ENCODE peak calls at places on chromosome 1, in four cellular contexts. F is tibial nerve, Y is esophagus muscularis mucosa, B is uterus. W is an unnamed sample.

GRCh38 chr1:15088146-15089025 is 65.2 kb upstream of the TMEM51 start:
- DNase-seq in F (no peak), Y (no peak), B (peak; percentile 66), W (no peak)

GRCh38 chr1:28144203-28145135 is 32.0 kb downstream of the PTAFR start:
- DNase-seq in B (no peak), Y (no peak), F (no peak), W (no peak)

GRCh38 chr1:117110774-117111173 is 10.8 kb downstream of the TRIM45 start:
- DNase-seq in B (no peak), F (no peak), Y (no peak), W (no peak)

GRCh38 chr1:243409284-243409683 is 153.4 kb downstream of the SDCCAG8 start:
- DNase-seq in Y (no peak), F (no peak), B (no peak), W (no peak)

GRCh38 chr1:113007706-113008364 is 51.8 kb upstream of the SLC16A1 start:
- DNase-seq in Y (no peak), B (no peak), F (no peak), W (no peak)

GRCh38 chr1:116771997-116772647 is 17.9 kb downstream of the CD2 start:
- DNase-seq in Y (no peak), B (no peak), F (no peak), W (no peak)

GRCh38 chr1:64986903-64987871 is 20.8 kb upstream of the JAK1 start:
- DNase-seq in F (peak; percentile 29), Y (no peak), B (no peak), W (no peak)

GRCh38 chr1:226649780-226650179 is 89.3 kb downstream of the ITPKB start:
- DNase-seq in B (no peak), Y (no peak), F (peak; percentile 64), W (no peak)

GRCh38 chr1:206694551-206695124 is 9.9 kb downstream of the MAPKAPK2 start:
- DNase-seq in F (no peak), B (no peak), Y (no peak), W (no peak)

GRCh38 chr1:91736999-91737615 is 148.8 kb downstream of the TGFBR3 start:
- DNase-seq in Y (no peak), B (peak; percentile 70), F (no peak), W (no peak)

GRCh38 chr1:43764581-43764980 is 57.2 kb downstream of the ST3GAL3 start:
- DNase-seq in B (no peak), Y (no peak), F (no peak), W (no peak)

GRCh38 chr1:159798893-159799292 is 3.3 kb upstream of the FCRL6 start:
- DNase-seq in F (peak; percentile 74), Y (no peak), B (peak; percentile 67), W (no peak)

GRCh38 chr1:102902045-102902444 is 206.3 kb downstream of the COL11A1 start:
- DNase-seq in Y (no peak), B (no peak), F (no peak), W (no peak)

GRCh38 chr1:20291621-20292020 is 946 bp downstream of the VWA5B1 start:
- DNase-seq in B (no peak), F (no peak), Y (no peak), W (no peak)

GRCh38 chr1:25048728-25049127 is 118.7 kb upstream of the RUNX3 start:
- DNase-seq in Y (no peak), F (no peak), B (no peak), W (no peak)

GRCh38 chr1:195019385-195019784 is 1588.9 kb downstream of the KCNT2 start:
- DNase-seq in Y (no peak), F (no peak), B (no peak), W (no peak)

GRCh38 chr1:152917794-152918193 is 9.4 kb downstream of the IVL start:
- DNase-seq in B (no peak), F (no peak), Y (no peak), W (no peak)

GRCh38 chr1:110070282-110070967 is at the start of gene ALX3:
- DNase-seq in Y (no peak), F (no peak), B (no peak), W (no peak)

GRCh38 chr1:89712420-89712819 is 79.5 kb downstream of the LRRC8C start:
- DNase-seq in Y (no peak), B (no peak), F (no peak), W (no peak)

GRCh38 chr1:14871569-14871968 is 273.1 kb downstream of the KAZN start:
- DNase-seq in F (no peak), B (no peak), Y (no peak), W (no peak)

GRCh38 chr1:21058035-21058793 is 118.5 kb downstream of the EIF4G3 start:
- DNase-seq in Y (no peak), B (no peak), F (no peak), W (no peak)

GRCh38 chr1:93969371-93969770 is 60.1 kb upstream of the GCLM start:
- DNase-seq in Y (peak; percentile 5), F (no peak), B (no peak), W (no peak)

GRCh38 chr1:6108937-6109636 is 63.4 kb downstream of the KCNAB2 start:
- DNase-seq in B (no peak), F (no peak), Y (no peak), W (no peak)

GRCh38 chr1:202056644-202057334 is 46.4 kb downstream of the ELF3 start:
- DNase-seq in F (no peak), Y (no peak), B (no peak), W (no peak)

DNA sequence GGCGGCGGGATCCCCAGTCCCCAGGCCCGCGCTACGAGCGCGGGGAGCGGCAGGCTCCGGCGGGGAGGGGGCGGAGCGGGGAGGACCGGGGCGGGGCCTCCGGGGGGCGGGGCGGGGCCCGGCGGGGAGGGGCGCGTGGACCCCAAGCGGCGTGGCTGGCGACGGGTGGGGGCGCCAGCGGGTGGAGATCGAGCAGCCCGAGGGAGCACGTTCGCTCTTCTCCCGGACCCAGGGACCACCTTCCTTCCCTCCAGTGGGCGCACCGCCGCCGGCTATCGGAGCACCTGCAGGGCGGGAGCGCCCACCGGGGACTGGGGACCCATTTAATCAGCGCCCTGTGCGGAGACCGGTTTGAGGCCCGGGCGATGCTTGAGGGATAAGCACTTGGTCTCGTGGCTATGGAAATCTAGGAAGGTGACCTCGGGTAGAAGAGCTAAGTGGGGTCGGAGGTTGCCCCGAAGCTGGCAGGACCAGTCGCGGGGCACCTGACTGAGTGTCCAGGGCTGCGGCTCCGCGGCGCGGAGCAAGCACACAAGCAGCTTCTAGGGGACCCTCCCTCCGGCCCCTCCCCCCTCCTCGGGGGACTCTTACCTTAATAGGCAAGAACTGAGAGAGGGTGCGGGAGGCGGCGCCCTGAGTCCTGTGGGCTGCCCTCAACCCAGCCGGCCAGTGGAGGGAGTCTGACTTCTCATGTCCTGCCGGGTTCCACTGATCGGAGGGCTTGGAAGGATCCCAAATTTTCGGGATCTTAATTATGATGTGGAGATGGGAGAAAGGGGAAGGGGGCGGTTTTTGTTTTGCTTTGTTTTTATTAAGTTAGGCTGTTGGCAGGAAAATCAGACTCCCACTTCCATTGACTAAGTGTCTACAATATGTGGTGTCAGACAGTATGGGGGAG is at the start of gene TSPAN2:
- DNase-seq in Y (peak; percentile 95), F (peak; percentile 28), B (peak; percentile 97), W (no peak)
- TF ChIP-seq POLR2A in Y (peak; percentile 52), F (no peak), B (peak; percentile 74), W (peak; percentile 49)

GRCh38 chr1:18951416-18951815 is 5.1 kb downstream of the IFFO2 start:
- DNase-seq in F (no peak), B (no peak), Y (no peak), W (no peak)

GRCh38 chr1:18951818-18952391 is 4.6 kb downstream of the IFFO2 start:
- DNase-seq in Y (no peak), B (no peak), F (no peak), W (no peak)

GRCh38 chr1:18948913-18949688 is 7.4 kb downstream of the IFFO2 start:
- DNase-seq in Y (no peak), F (no peak), B (peak; percentile 68), W (no peak)

GRCh38 chr1:18949689-18950414 is 6.6 kb downstream of the IFFO2 start:
- DNase-seq in B (no peak), F (no peak), Y (no peak), W (no peak)

GRCh38 chr1:18950415-18951026 is 6.0 kb downstream of the IFFO2 start:
- DNase-seq in B (no peak), F (no peak), Y (no peak), W (no peak)
- TF ChIP-seq POLR2A in B (no peak), F (no peak), Y (peak; percentile 42), W (no peak)

GRCh38 chr1:46601257-46602007 is 2.6 kb downstream of the MKNK1 start:
- DNase-seq in F (no peak), B (no peak), Y (no peak), W (no peak)

GRCh38 chr1:46603481-46603857 is 599 bp downstream of the MKNK1 start:
- DNase-seq in F (no peak), Y (no peak), B (no peak), W (no peak)

GRCh38 chr1:46606255-46606965 is 2.3 kb upstream of the MKNK1 start:
- DNase-seq in B (no peak), F (no peak), Y (no peak), W (no peak)

GRCh38 chr1:46605242-46605641 is 1.2 kb upstream of the MKNK1 start:
- DNase-seq in Y (no peak), F (no peak), B (no peak), W (no peak)

GRCh38 chr1:46603858-46604549 is at the start of gene MKNK1:
- DNase-seq in Y (peak; percentile 98), B (peak; percentile 96), F (peak; percentile 90), W (peak; percentile 64)
- TF ChIP-seq POLR2A in Y (peak; percentile 84), B (peak; percentile 92), F (peak; percentile 95), W (peak; percentile 96)

DNA sequence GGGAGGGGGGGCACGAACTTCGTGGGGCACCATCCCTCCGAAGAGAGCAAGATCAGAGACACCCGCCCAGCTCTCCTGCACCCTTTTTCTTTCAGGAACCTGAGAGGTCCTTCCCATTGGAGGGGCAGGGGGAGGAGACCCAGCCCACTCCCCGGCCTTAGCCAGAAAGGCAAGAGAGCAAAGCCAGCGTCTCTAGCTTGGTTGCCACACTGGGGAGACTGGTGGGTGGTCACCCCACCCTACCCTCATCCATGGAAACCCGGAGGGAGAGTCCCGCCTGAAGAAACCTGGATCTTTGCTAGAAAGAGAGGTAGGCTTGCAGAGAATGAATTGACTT is 246 bp downstream of the ATP2B4 start:
- DNase-seq in B (no peak), Y (no peak), F (no peak), W (no peak)
- TF ChIP-seq POLR2A in B (peak; percentile 51), Y (no peak), F (peak; percentile 9), W (no peak)

W was measured in esophagus squamous epithelium.